ENCODE peak calls at places on chromosomes 1 and 21, in eight cellular contexts. L, U, D, S, T, O, C and W are unnamed samples.

GRCh38 chr1:58784758-58785423 is 1.0 kb upstream of the JUN start:
- DNase-seq in O (peak; percentile 97), D (peak; percentile 78), U (peak; percentile 96), S (peak; percentile 75), L (peak; percentile 94), C (peak; percentile 80), T (peak; percentile 60), W (peak; percentile 90)

GRCh38 chr1:197521118-197521739 is 253.2 kb downstream of the CRB1 start:
- DNase-seq in U (peak; percentile 60), L (peak; percentile 5), C (peak; percentile 37), D (no peak), O (peak; percentile 59), S (no peak), T (peak; percentile 12), W (peak; percentile 6)

GRCh38 chr1:17194133-17194475 is 10.8 kb upstream of the PADI1 start:
- DNase-seq in U (no peak), C (no peak), D (no peak), O (no peak), T (no peak), L (no peak), S (no peak), W (no peak)

GRCh38 chr21:45912611-45913415 is 68.8 kb upstream of the COL6A1 start:
- DNase-seq in L (no peak), O (no peak), C (no peak), S (no peak), T (no peak), D (no peak), U (no peak), W (no peak)

GRCh38 chr1:172914517-172915144 is 136.1 kb downstream of the TNFSF18 start:
- DNase-seq in U (peak; percentile 85), D (no peak), T (no peak), O (peak; percentile 81), L (no peak), S (no peak), C (no peak), W (peak; percentile 83)

GRCh38 chr1:230382060-230382491 is 44.1 kb downstream of the PGBD5 start:
- DNase-seq in T (no peak), D (no peak), O (no peak), S (no peak), U (no peak), C (peak; percentile 18), L (no peak), W (peak; percentile 6)

GRCh38 chr1:9150582-9151290 is 21.8 kb upstream of the GPR157 start:
- DNase-seq in U (no peak), T (no peak), S (no peak), L (no peak), O (peak; percentile 67), C (no peak), D (no peak), W (no peak)

GRCh38 chr1:228177936-228178710 is 12.5 kb downstream of the IBA57 start:
- DNase-seq in S (no peak), O (no peak), C (no peak), D (no peak), T (no peak), U (no peak), L (no peak), W (no peak)

GRCh38 chr1:24969616-24970398 is 39.7 kb upstream of the RUNX3 start:
- DNase-seq in D (no peak), T (no peak), O (no peak), U (no peak), S (no peak), C (no peak), L (no peak), W (no peak)

GRCh38 chr1:8266436-8267165 is 51.3 kb upstream of the SLC45A1 start:
- DNase-seq in C (no peak), D (no peak), T (no peak), U (peak; percentile 39), O (no peak), S (no peak), L (no peak), W (no peak)

GRCh38 chr1:6401673-6402072 is 8.1 kb upstream of the ACOT7 start:
- DNase-seq in C (peak; percentile 82), S (no peak), T (peak; percentile 66), D (no peak), U (no peak), O (no peak), L (no peak), W (no peak)

GRCh38 chr1:57615956-57616355 is 192.1 kb upstream of the DAB1 start:
- DNase-seq in U (peak; percentile 39), L (no peak), S (no peak), C (peak; percentile 55), D (no peak), O (no peak), T (no peak), W (no peak)

GRCh38 chr1:58035523-58035922 is 511.0 kb downstream of the OMA1 start:
- DNase-seq in D (no peak), O (no peak), C (peak; percentile 22), S (no peak), T (no peak), L (no peak), U (no peak), W (no peak)

GRCh38 chr21:14675774-14676530 is 129.8 kb upstream of the SAMSN1 start:
- DNase-seq in T (peak; percentile 72), O (no peak), D (no peak), U (peak; percentile 20), C (no peak), S (no peak), L (no peak), W (no peak)

GRCh38 chr1:22916469-22916817 is 56.2 kb downstream of the LACTBL1 start:
- DNase-seq in S (peak; percentile 73), T (no peak), U (peak; percentile 46), C (peak; percentile 43), L (no peak), D (no peak), O (no peak), W (no peak)

GRCh38 chr1:7902478-7903084 is 38.1 kb downstream of the TNFRSF9 start:
- DNase-seq in U (peak; percentile 74), O (peak; percentile 81), S (no peak), D (peak; percentile 32), C (peak; percentile 35), L (peak; percentile 60), T (peak; percentile 51), W (peak; percentile 50)

GRCh38 chr1:84214115-84214956 is 70.3 kb downstream of the PRKACB start:
- DNase-seq in C (no peak), U (no peak), T (no peak), L (no peak), D (no peak), S (no peak), O (no peak), W (no peak)

GRCh38 chr21:41976611-41977010 is 22.8 kb upstream of the C2CD2 start:
- DNase-seq in O (no peak), S (no peak), C (no peak), L (no peak), D (no peak), U (no peak), T (no peak), W (no peak)

GRCh38 chr1:170377011-170377410 is 155.0 kb upstream of the GORAB start:
- DNase-seq in O (no peak), L (no peak), C (no peak), S (no peak), U (no peak), T (peak; percentile 13), D (no peak), W (no peak)

GRCh38 chr1:161185282-161185682 is 8.0 kb upstream of the B4GALT3 start:
- DNase-seq in C (no peak), U (peak; percentile 98), S (peak; percentile 49), L (peak; percentile 57), D (peak; percentile 54), O (peak; percentile 78), T (peak; percentile 99), W (peak; percentile 57)

GRCh38 chr1:12230549-12231275 is 882 bp downstream of the VPS13D start:
- DNase-seq in L (no peak), S (no peak), O (peak; percentile 64), T (no peak), C (no peak), U (peak; percentile 53), D (peak; percentile 68), W (no peak)